ENCODE peak calls at places on chromosomes 13 and 19, in ten cellular contexts. J is spleen, A is body of pancreas, I is tibial nerve, N is transverse colon, Y is Peyer's patch, P is uterus, X is HCT116, E is heart left ventricle, H is A549. U is an unnamed sample.

GRCh38 chr13:51865838-51866237 is 4.1 kb downstream of the CCDC70 start:
- DNase-seq in J (no peak), A (no peak), I (no peak), N (no peak), Y (no peak), P (no peak), X (no peak), E (no peak), H (no peak), U (no peak)

GRCh38 chr13:77000475-77000874 is 8.6 kb downstream of the CLN5 start:
- DNase-seq in J (no peak), A (no peak), I (no peak), N (no peak), Y (no peak), P (no peak), X (no peak), E (no peak), H (no peak), U (no peak)

GRCh38 chr19:30085394-30085793 is 143.4 kb downstream of the URI1 start:
- DNase-seq in J (peak), A (peak), I (no peak), N (no peak), Y (no peak), P (no peak), X (peak), E (no peak), H (no peak), U (no peak)

GRCh38 chr13:25502551-25502950 is 130.8 kb downstream of the ATP8A2 start:
- DNase-seq in J (no peak), A (no peak), I (no peak), N (no peak), Y (no peak), P (no peak), X (no peak), E (no peak), H (no peak), U (no peak)

GRCh38 chr13:40251343-40252032 is 415.0 kb downstream of the FOXO1 start:
- DNase-seq in J (no peak), A (no peak), I (no peak), N (no peak), Y (no peak), P (no peak), X (no peak), E (no peak), H (no peak), U (no peak)

GRCh38 chr13:32903720-32904119 is 112.5 kb upstream of the KL start:
- DNase-seq in J (no peak), A (peak), I (no peak), N (no peak), Y (no peak), P (no peak), X (no peak), E (peak), H (no peak), U (no peak)

GRCh38 chr19:50058425-50058824 is 32.6 kb downstream of the ZNF473 start:
- DNase-seq in J (no peak), A (no peak), I (no peak), N (no peak), Y (no peak), P (no peak), X (no peak), E (no peak), H (no peak), U (no peak)

GRCh38 chr13:23986619-23987018 is 89.3 kb upstream of the C1QTNF9B start:
- DNase-seq in J (no peak), A (no peak), I (no peak), N (no peak), Y (no peak), P (no peak), X (no peak), E (no peak), H (no peak), U (no peak)

GRCh38 chr13:43933378-43933777 is 53.7 kb downstream of the LACC1 start:
- DNase-seq in J (no peak), A (no peak), I (no peak), N (no peak), Y (no peak), P (no peak), X (no peak), E (no peak), H (no peak), U (no peak)

GRCh38 chr13:24038405-24038804 is 122.1 kb upstream of the SPATA13 start:
- DNase-seq in J (no peak), A (no peak), I (no peak), N (no peak), Y (peak), P (no peak), X (no peak), E (no peak), H (no peak), U (no peak)

GRCh38 chr13:44172411-44172810 is 201.2 kb upstream of the SERP2 start:
- DNase-seq in J (no peak), A (no peak), I (no peak), N (no peak), Y (no peak), P (no peak), X (no peak), E (no peak), H (no peak), U (no peak)

GRCh38 chr19:35828694-35829301 is 16.2 kb upstream of the PRODH2 start:
- DNase-seq in J (no peak), A (peak), I (peak), N (peak), Y (peak), P (peak), X (no peak), E (peak), H (peak), U (peak)

GRCh38 chr19:10085641-10086031 is 481 bp upstream of the SHFL start:
- DNase-seq in J (no peak), A (no peak), I (no peak), N (no peak), Y (no peak), P (no peak), X (no peak), E (no peak), H (no peak), U (no peak)

GRCh38 chr19:13190781-13191540 is 40.8 kb downstream of the IER2 start:
- DNase-seq in J (no peak), A (peak), I (no peak), N (peak), Y (peak), P (no peak), X (no peak), E (no peak), H (no peak), U (no peak)

GRCh38 chr13:79522583-79522982 is 41.6 kb downstream of the NDFIP2 start:
- DNase-seq in J (no peak), A (no peak), I (no peak), N (no peak), Y (no peak), P (no peak), X (no peak), E (no peak), H (no peak), U (no peak)

GRCh38 chr19:42480335-42481095 is 37.8 kb upstream of the CXCL17 start:
- DNase-seq in J (no peak), A (peak), I (no peak), N (no peak), Y (no peak), P (no peak), X (no peak), E (no peak), H (no peak), U (no peak)

GRCh38 chr13:100443998-100444328 is 144.6 kb downstream of the GGACT start:
- DNase-seq in J (no peak), A (no peak), I (no peak), N (no peak), Y (no peak), P (no peak), X (no peak), E (no peak), H (no peak), U (no peak)

GRCh38 chr13:99382428-99383133 is 75.4 kb upstream of the GPR183 start:
- DNase-seq in J (no peak), A (no peak), I (no peak), N (peak), Y (peak), P (no peak), X (no peak), E (no peak), H (no peak), U (peak)

GRCh38 chr19:10142701-10143375 is 23.1 kb upstream of the EIF3G start:
- DNase-seq in J (peak), A (no peak), I (no peak), N (peak), Y (peak), P (no peak), X (no peak), E (no peak), H (no peak), U (no peak)

GRCh38 chr13:112474869-112475268 is 98.7 kb downstream of the SPACA7 start:
- DNase-seq in J (no peak), A (no peak), I (no peak), N (no peak), Y (no peak), P (no peak), X (no peak), E (no peak), H (no peak), U (no peak)

GRCh38 chr13:32056316-32056715 is 24.7 kb downstream of the FRY start:
- DNase-seq in J (no peak), A (no peak), I (no peak), N (peak), Y (no peak), P (no peak), X (no peak), E (no peak), H (no peak), U (no peak)

GRCh38 chr19:10603873-10604459 is 16.9 kb upstream of the AP1M2 start:
- DNase-seq in J (no peak), A (peak), I (peak), N (peak), Y (peak), P (no peak), X (no peak), E (no peak), H (no peak), U (no peak)

GRCh38 chr19:14091086-14091884 is 734 bp upstream of the SAMD1 start:
- DNase-seq in J (peak), A (peak), I (peak), N (peak), Y (peak), P (peak), X (no peak), E (no peak), H (peak), U (peak)

GRCh38 chr19:53374288-53374687 is 8.8 kb downstream of the ZNF525 start:
- DNase-seq in J (no peak), A (no peak), I (no peak), N (no peak), Y (no peak), P (no peak), X (no peak), E (no peak), H (no peak), U (no peak)

GRCh38 chr19:2720777-2721569 is at the start of gene DIRAS1:
- DNase-seq in J (no peak), A (no peak), I (no peak), N (no peak), Y (no peak), P (no peak), X (no peak), E (no peak), H (no peak), U (no peak)

GRCh38 chr19:41223431-41224234 is 4.6 kb downstream of the AXL start:
- DNase-seq in J (no peak), A (peak), I (no peak), N (no peak), Y (no peak), P (no peak), X (peak), E (no peak), H (peak), U (no peak)

GRCh38 chr19:13846533-13847032 is 30.4 kb upstream of the NANOS3 start:
- DNase-seq in J (peak), A (peak), I (peak), N (peak), Y (peak), P (peak), X (peak), E (peak), H (peak), U (peak)

GRCh38 chr19:6250909-6251308 is 28.9 kb downstream of the MLLT1 start:
- DNase-seq in J (peak), A (no peak), I (no peak), N (no peak), Y (no peak), P (no peak), X (no peak), E (no peak), H (no peak), U (no peak)

GRCh38 chr13:35478384-35479222 is 2.1 kb upstream of the MAB21L1 start:
- DNase-seq in J (peak), A (no peak), I (no peak), N (no peak), Y (no peak), P (no peak), X (no peak), E (no peak), H (no peak), U (no peak)

GRCh38 chr19:4310247-4311121 is 6.1 kb downstream of the FSD1 start:
- DNase-seq in J (no peak), A (no peak), I (no peak), N (peak), Y (no peak), P (no peak), X (peak), E (no peak), H (no peak), U (no peak)

GRCh38 chr19:15195381-15195964 is 5.3 kb downstream of the NOTCH3 start:
- DNase-seq in J (no peak), A (peak), I (no peak), N (peak), Y (no peak), P (peak), X (no peak), E (peak), H (peak), U (peak)

GRCh38 chr19:7725791-7726190 is 6.1 kb downstream of the CLEC4G start:
- DNase-seq in J (no peak), A (no peak), I (no peak), N (no peak), Y (no peak), P (no peak), X (no peak), E (no peak), H (no peak), U (no peak)

GRCh38 chr13:58620171-58620570 is 988.6 kb downstream of the PCDH17 start:
- DNase-seq in J (no peak), A (no peak), I (no peak), N (no peak), Y (no peak), P (no peak), X (no peak), E (no peak), H (no peak), U (no peak)

GRCh38 chr19:52237771-52238400 is 31.5 kb upstream of the ZNF766 start:
- DNase-seq in J (peak), A (peak), I (peak), N (peak), Y (peak), P (peak), X (peak), E (peak), H (no peak), U (no peak)

GRCh38 chr19:898663-899062 is 5.4 kb downstream of the RNU6-9 start:
- DNase-seq in J (peak), A (no peak), I (no peak), N (no peak), Y (peak), P (no peak), X (no peak), E (no peak), H (no peak), U (no peak)

GRCh38 chr19:44278181-44278690 is 18.6 kb downstream of the ZNF233 start:
- DNase-seq in J (no peak), A (no peak), I (no peak), N (no peak), Y (no peak), P (no peak), X (no peak), E (no peak), H (no peak), U (no peak)

GRCh38 chr13:29991343-29991742 is 140.9 kb upstream of the UBL3 start:
- DNase-seq in J (no peak), A (no peak), I (no peak), N (no peak), Y (no peak), P (no peak), X (no peak), E (no peak), H (no peak), U (no peak)

GRCh38 chr13:42048625-42049453 is at the start of gene DGKH:
- DNase-seq in J (peak), A (peak), I (peak), N (peak), Y (peak), P (peak), X (peak), E (peak), H (peak), U (peak)

GRCh38 chr13:42048323-42048624 is 174 bp upstream of the DGKH start:
- DNase-seq in J (no peak), A (no peak), I (no peak), N (no peak), Y (no peak), P (no peak), X (no peak), E (no peak), H (no peak), U (no peak)

GRCh38 chr13:42049454-42049780 is 969 bp downstream of the DGKH start:
- DNase-seq in J (no peak), A (no peak), I (no peak), N (no peak), Y (no peak), P (no peak), X (no peak), E (no peak), H (no peak), U (no peak)

GRCh38 chr13:42046448-42046847 is 2.0 kb upstream of the DGKH start:
- DNase-seq in J (no peak), A (no peak), I (no peak), N (no peak), Y (no peak), P (no peak), X (no peak), E (no peak), H (no peak), U (no peak)

GRCh38 chr13:42047561-42048322 is 706 bp upstream of the DGKH start:
- DNase-seq in J (peak), A (peak), I (peak), N (peak), Y (peak), P (peak), X (peak), E (peak), H (peak), U (peak)
- TF ChIP-seq POLR2A in J (no peak), A (peak), I (no peak), N (peak), Y (peak), P (no peak), X (peak), E (peak), H (peak), U (no peak)

GRCh38 chr13:108959254-108959653 is 329.8 kb downstream of the MYO16 start:
- DNase-seq in J (no peak), A (no peak), I (no peak), N (no peak), Y (no peak), P (no peak), X (no peak), E (no peak), H (no peak), U (no peak)

GRCh38 chr13:108960006-108960405 is 330.6 kb downstream of the MYO16 start:
- DNase-seq in J (no peak), A (no peak), I (no peak), N (no peak), Y (no peak), P (no peak), X (no peak), E (no peak), H (no peak), U (no peak)

GRCh38 chr13:108958013-108958376 is 328.6 kb downstream of the MYO16 start:
- DNase-seq in J (no peak), A (no peak), I (no peak), N (no peak), Y (no peak), P (no peak), X (no peak), E (no peak), H (no peak), U (no peak)

GRCh38 chr13:108955741-108956140 is 326.3 kb downstream of the MYO16 start:
- DNase-seq in J (no peak), A (no peak), I (no peak), N (no peak), Y (no peak), P (no peak), X (no peak), E (no peak), H (no peak), U (no peak)

DNA sequence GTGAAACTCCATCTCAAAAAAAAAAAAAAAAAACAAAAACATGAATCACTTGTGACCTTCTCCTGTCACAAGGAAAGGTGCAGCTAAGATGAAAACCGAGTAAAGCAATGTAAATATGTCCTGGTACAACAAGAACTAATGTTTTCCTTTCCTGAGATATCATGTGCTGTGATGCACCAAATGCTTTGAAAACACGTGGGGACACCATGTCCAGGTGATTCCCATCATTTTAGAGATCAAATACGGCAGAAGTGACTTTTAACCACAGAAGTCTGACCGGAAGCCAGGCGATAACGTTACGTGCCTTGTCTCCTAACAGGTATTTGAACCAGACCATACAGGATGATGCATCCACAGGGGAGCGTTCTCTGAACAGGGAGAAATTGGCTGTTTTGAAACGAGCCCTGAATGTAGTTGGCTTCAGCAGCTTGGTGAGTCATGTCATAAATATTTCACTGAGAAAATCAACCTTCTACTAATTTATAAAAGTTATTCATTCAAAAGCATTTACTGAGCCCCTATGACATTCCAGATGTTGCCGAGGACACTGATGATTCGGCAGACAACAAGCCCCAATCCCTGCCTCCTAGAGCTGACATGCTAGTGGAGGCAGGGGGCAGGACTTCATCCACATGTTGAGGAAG is 328.1 kb downstream of the MYO16 start:
- DNase-seq in J (no peak), A (peak), I (peak), N (no peak), Y (no peak), P (no peak), X (peak), E (no peak), H (peak), U (no peak)
- TF ChIP-seq CTCF in J (no peak), A (no peak), I (no peak), N (no peak), Y (no peak), P (no peak), X (no peak), E (no peak), H (no peak), U (no peak)

DNA sequence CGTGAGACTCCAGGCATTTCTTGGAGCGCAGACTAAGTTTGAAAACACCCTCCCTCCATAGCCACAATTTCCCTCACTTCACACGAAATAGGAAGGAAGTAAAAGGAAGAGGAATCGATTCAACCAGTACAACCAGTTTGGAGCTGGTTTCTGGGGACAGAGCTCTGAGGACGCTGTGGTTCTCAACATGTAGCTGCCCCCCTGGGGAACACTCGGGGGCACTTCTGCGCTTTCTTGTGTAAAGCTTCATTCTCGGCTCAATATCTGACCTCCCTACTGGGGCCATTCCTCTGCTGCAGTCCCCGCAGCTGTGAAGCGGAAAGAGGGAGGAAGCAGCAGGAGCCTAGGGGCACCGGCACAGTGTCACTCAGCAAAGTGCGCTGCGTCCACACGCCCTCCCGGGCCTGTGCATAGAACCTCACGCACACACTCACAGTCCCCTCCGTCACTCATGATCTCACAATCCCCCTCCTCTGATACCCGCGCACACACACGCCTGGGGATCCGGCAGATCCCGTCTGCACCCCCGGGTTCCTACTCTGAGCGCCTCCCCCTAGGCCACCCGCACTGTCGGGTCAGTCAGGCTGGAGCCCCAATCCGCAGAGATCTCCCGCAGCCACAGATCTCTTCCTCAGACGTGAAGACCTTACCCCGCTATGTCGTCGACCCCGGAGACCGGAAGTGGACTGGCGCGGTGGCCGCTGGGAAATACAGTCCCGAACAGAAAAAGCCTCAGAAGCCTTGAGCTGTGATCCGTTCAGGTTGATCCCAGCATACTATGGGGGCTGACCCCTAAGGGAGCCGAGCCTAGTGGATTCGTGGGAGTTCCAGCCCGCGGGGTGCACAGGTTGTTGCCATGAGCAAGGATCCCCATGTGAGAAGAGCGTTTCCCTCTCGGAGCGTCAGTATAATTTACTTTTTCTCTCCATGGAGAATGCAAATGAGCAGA is at the start of gene ZNF780A:
- DNase-seq in J (peak), A (peak), I (peak), N (peak), Y (peak), P (peak), X (peak), E (peak), H (peak), U (peak)
- TF ChIP-seq POLR2A in J (peak), A (peak), I (no peak), N (peak), Y (peak), P (no peak), X (no peak), E (peak), H (peak), U (no peak)

GRCh38 chr13:20090349-20090748 is 70.5 kb downstream of the GJA3 start:
- DNase-seq in J (no peak), A (no peak), I (no peak), N (no peak), Y (no peak), P (no peak), X (no peak), E (no peak), H (no peak), U (no peak)
- TF ChIP-seq CTCF in J (no peak), A (no peak), I (peak), N (no peak), Y (no peak), P (no peak), X (peak), E (no peak), H (no peak), U (no peak)

U was measured in lower leg skin.